ENCODE peak calls at places on chromosomes 4 and X, in five cellular contexts. E is stimulated activated naive CD8-positive, alpha-beta T cell treated with anti-CD3 and anti-CD28 coated beads, Interleukin-15, Interleukin-2, amounts not matched to agents 100 U/mL and 50 U/mL, for 24 hours; A is germinal center; S is activated CD8-positive, alpha-beta memory T cell treated with anti-CD3 and anti-CD28 coated beads, Interleukin-2, amount 50 U/mL, for 48 hours; N is ELF-1. M is an unnamed sample.

GRCh38 chr4:139297001-139297410 is 4.3 kb upstream of the NAA15 start:
- DNase-seq in E (no peak), A (no peak), S (no peak), N (no peak), M (no peak)

GRCh38 chrX:1528186-1528883 is 8.7 kb downstream of the P2RY8 start:
- DNase-seq in E (no peak), A (no peak), S (peak), N (no peak), M (peak)

GRCh38 chr4:99857302-99857701 is 36.9 kb downstream of the LAMTOR3 start:
- DNase-seq in E (no peak), A (no peak), S (no peak), N (no peak), M (no peak)

GRCh38 chr4:97900187-97900586 is 243.1 kb downstream of the STPG2 start:
- DNase-seq in E (no peak), A (no peak), S (no peak), N (no peak), M (no peak)

GRCh38 chr4:101205878-101206277 is 141.4 kb downstream of the PPP3CA start:
- DNase-seq in E (peak), A (no peak), S (peak), N (no peak), M (peak)

GRCh38 chr4:142743071-142743825 is 102.9 kb downstream of the INPP4B start:
- DNase-seq in E (no peak), A (no peak), S (no peak), N (peak), M (no peak)

GRCh38 chr4:106329027-106329618 is 12.8 kb downstream of the AIMP1 start:
- DNase-seq in E (no peak), A (peak), S (no peak), N (no peak), M (no peak)

GRCh38 chr4:94798808-94799207 is 41.1 kb downstream of the BMPR1B start:
- DNase-seq in E (no peak), A (no peak), S (no peak), N (no peak), M (no peak)

GRCh38 chrX:102712967-102713677 is 874 bp downstream of the GPRASP2 start:
- DNase-seq in E (peak), A (no peak), S (no peak), N (peak), M (peak)

GRCh38 chrX:104854188-104854587 is 288.2 kb downstream of the IL1RAPL2 start:
- DNase-seq in E (no peak), A (no peak), S (no peak), N (no peak), M (no peak)

GRCh38 chrX:131778269-131779218 is 234.7 kb downstream of the OR13H1 start:
- DNase-seq in E (no peak), A (no peak), S (no peak), N (peak), M (no peak)

GRCh38 chrX:123860506-123860840 is 620 bp downstream of the XIAP start:
- DNase-seq in E (no peak), A (peak), S (no peak), N (no peak), M (no peak)

GRCh38 chrX:120625366-120625765 is 4.5 kb downstream of the C1GALT1C1 start:
- DNase-seq in E (no peak), A (no peak), S (no peak), N (no peak), M (no peak)

GRCh38 chr4:174598800-174599199 is 76.5 kb upstream of the HPGD start:
- DNase-seq in E (no peak), A (no peak), S (no peak), N (no peak), M (no peak)

GRCh38 chrX:71170660-71171059 is 26.0 kb downstream of the NLGN3 start:
- DNase-seq in E (no peak), A (no peak), S (no peak), N (no peak), M (no peak)

GRCh38 chr4:83516042-83516772 is 19.7 kb upstream of the GPAT3 start:
- DNase-seq in E (no peak), A (no peak), S (no peak), N (no peak), M (no peak)

GRCh38 chr4:55733874-55734437 is 85.6 kb upstream of the EXOC1L start:
- DNase-seq in E (no peak), A (no peak), S (no peak), N (no peak), M (no peak)

GRCh38 chrX:100994352-100995281 is 25.1 kb downstream of the ARL13A start:
- DNase-seq in E (peak), A (no peak), S (peak), N (no peak), M (peak)

GRCh38 chr4:16226816-16227461 is 668 bp upstream of the TAPT1 start:
- DNase-seq in E (peak), A (peak), S (peak), N (peak), M (peak)

GRCh38 chrX:3046253-3046909 is 5.1 kb downstream of the ARSF start:
- DNase-seq in E (no peak), A (no peak), S (no peak), N (no peak), M (no peak)

GRCh38 chr4:150682126-150682525 is 100.2 kb downstream of the MAB21L2 start:
- DNase-seq in E (no peak), A (peak), S (no peak), N (no peak), M (no peak)

GRCh38 chr4:77493829-77494551 is 111.6 kb upstream of the CXCL13 start:
- DNase-seq in E (no peak), A (no peak), S (no peak), N (no peak), M (no peak)

GRCh38 chr4:53671757-53672156 is 80.5 kb upstream of the LNX1 start:
- DNase-seq in E (no peak), A (no peak), S (no peak), N (no peak), M (no peak)

GRCh38 chr4:168643796-168644159 is 146.9 kb downstream of the PALLD start:
- DNase-seq in E (no peak), A (no peak), S (no peak), N (no peak), M (no peak)

GRCh38 chr4:23903859-23904438 is 14.1 kb upstream of the PPARGC1A start:
- DNase-seq in E (no peak), A (no peak), S (no peak), N (no peak), M (no peak)

GRCh38 chrX:122582280-122582679 is 601.8 kb upstream of the GRIA3 start:
- DNase-seq in E (no peak), A (no peak), S (no peak), N (no peak), M (no peak)

GRCh38 chr4:146143888-146144287 is 31.6 kb upstream of the LSM6 start:
- DNase-seq in E (no peak), A (no peak), S (no peak), N (no peak), M (no peak)

GRCh38 chr4:150415213-150415612 is 166.7 kb upstream of the MAB21L2 start:
- DNase-seq in E (no peak), A (no peak), S (no peak), N (no peak), M (no peak)

GRCh38 chr4:96009720-96010119 is 169.8 kb downstream of the PDHA2 start:
- DNase-seq in E (no peak), A (no peak), S (no peak), N (no peak), M (no peak)

GRCh38 chrX:69107747-69108410 is 57.4 kb downstream of the PJA1 start:
- DNase-seq in E (no peak), A (no peak), S (no peak), N (no peak), M (no peak)

M was measured in activated CD4-positive, alpha-beta T cell treated with anti-CD3 and anti-CD28 coated beads for 48 hours.